ENCODE peak calls at places on chromosomes 4 and X, in four cellular contexts. One of them, this sample, is unnamed.

GRCh38 chrX:27336466-27337091 is 126.6 kb downstream of the PPP4R3C start:
- DNase-seq in HepG2: peak
- DNase-seq in K562: peak
- DNase-seq in H1: peak
- DNase-seq in this sample: peak

GRCh38 chr4:168560184-168560834 is 63.5 kb downstream of the PALLD start:
- DNase-seq in HepG2: no peak
- DNase-seq in K562: no peak
- DNase-seq in H1: no peak
- DNase-seq in this sample: no peak

GRCh38 chrX:3181846-3182245 is 140.6 kb downstream of the ARSF start:
- DNase-seq in HepG2: no peak
- DNase-seq in K562: no peak
- DNase-seq in H1: no peak
- DNase-seq in this sample: no peak

GRCh38 chr4:150664935-150665334 is 83.0 kb downstream of the MAB21L2 start:
- DNase-seq in HepG2: peak
- DNase-seq in K562: no peak
- DNase-seq in H1: no peak
- DNase-seq in this sample: no peak

GRCh38 chr4:104989363-104989762 is 157.3 kb upstream of the TET2 start:
- DNase-seq in HepG2: no peak
- DNase-seq in K562: no peak
- DNase-seq in H1: no peak
- DNase-seq in this sample: no peak

GRCh38 chrX:136192839-136193414 is 45.6 kb downstream of the FHL1 start:
- DNase-seq in HepG2: no peak
- DNase-seq in K562: no peak
- DNase-seq in H1: no peak
- DNase-seq in this sample: no peak

GRCh38 chr4:26388671-26389070 is 67.9 kb downstream of the RBPJ start:
- DNase-seq in HepG2: no peak
- DNase-seq in K562: no peak
- DNase-seq in H1: no peak
- DNase-seq in this sample: no peak

GRCh38 chr4:71275004-71275403 is 63.8 kb upstream of the SLC4A4 start:
- DNase-seq in HepG2: no peak
- DNase-seq in K562: no peak
- DNase-seq in H1: no peak
- DNase-seq in this sample: no peak

GRCh38 chrX:41164469-41164868 is 79.2 kb downstream of the USP9X start:
- DNase-seq in HepG2: no peak
- DNase-seq in K562: no peak
- DNase-seq in H1: no peak
- DNase-seq in this sample: no peak

DNA sequence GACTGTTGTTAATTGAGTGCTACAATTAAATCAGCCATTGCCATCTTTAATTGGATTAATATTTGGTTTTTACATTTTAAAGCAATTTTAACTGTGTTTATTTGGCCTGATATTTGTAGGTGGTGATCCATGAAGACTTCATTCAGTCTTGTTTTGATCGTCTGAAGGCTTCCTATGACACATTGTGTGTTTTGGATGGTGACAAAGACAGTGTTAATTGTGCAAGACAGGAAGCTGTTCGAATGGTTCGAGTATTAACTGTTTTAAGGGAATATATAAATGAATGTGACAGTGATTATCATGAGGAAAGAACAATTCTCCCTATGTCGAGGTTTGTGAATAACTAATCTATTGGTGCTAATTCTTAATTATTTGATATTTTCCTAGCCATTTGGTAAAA is 82.6 kb downstream of the USP9X start:
- DNase-seq in HepG2: no peak
- DNase-seq in K562: no peak
- DNase-seq in H1: no peak
- DNase-seq in this sample: no peak
- TF ChIP-seq JUN in HepG2: no peak
- TF ChIP-seq JUN in K562: no peak
- TF ChIP-seq JUN in H1: no peak
- TF ChIP-seq JUN in this sample: no peak

GRCh38 chr4:87353592-87353991 is 30.9 kb upstream of the HSD17B13 start:
- DNase-seq in HepG2: peak
- DNase-seq in K562: peak
- DNase-seq in H1: peak
- DNase-seq in this sample: no peak

GRCh38 chr4:87359258-87359657 is 31.7 kb downstream of the HSD17B11 start:
- DNase-seq in HepG2: no peak
- DNase-seq in K562: no peak
- DNase-seq in H1: no peak
- DNase-seq in this sample: no peak

GRCh38 chr4:87356832-87357526 is 34.0 kb downstream of the HSD17B11 start:
- DNase-seq in HepG2: no peak
- DNase-seq in K562: no peak
- DNase-seq in H1: no peak
- DNase-seq in this sample: no peak

DNA sequence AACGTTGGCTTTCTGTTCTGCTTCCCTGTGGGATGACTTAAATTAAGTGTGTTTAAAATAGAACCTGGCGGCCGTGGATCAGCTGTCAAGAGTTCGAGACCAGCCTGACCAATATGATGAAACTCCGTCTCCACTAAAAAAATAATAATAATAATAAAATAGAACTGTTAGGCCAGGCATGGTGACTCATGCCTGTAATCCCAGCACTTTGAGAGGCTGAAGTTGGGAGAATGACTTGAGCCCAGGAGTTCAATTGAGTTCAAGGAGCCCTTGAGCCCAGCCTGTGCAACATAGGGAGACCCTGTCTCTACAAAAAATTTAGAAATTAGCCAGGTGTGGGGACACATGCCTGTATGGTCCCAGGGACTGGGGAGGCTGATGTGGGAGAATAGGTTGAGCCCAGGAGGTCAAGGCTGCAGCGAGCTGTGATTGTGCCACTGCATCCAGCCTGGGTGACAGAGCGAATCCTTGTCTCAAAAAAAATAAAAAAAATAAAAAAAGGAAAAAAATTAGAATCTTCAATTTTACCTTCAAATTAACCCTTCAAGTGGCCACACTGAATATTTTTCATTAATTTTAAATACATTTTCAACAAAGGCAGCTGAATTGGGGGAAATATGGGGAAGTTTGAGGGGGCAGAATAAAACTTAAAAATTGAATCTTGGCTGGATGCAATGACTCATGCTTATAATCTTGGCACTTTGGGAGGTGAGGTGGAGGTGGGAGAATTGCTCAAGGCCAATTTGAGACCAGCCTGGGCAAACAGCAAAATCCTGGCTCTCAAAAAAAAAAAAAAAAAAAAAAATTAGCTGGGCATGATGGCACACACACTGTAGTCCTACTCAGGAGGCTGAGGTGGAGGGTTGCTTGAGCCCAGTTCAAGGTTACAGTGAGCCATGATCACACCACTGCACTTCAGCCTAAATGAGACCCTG is 31.8 kb upstream of the HSD17B13 start:
- DNase-seq in HepG2: no peak
- DNase-seq in K562: no peak
- DNase-seq in H1: no peak
- DNase-seq in this sample: no peak
- H3K27ac ChIP-seq in HepG2: no peak
- H3K27ac ChIP-seq in K562: no peak
- H3K27ac ChIP-seq in H1: no peak
- H3K27ac ChIP-seq in this sample: peak

GRCh38 chr4:158020734-158021346 is 152.0 kb downstream of the GASK1B start:
- DNase-seq in HepG2: peak
- DNase-seq in K562: no peak
- DNase-seq in H1: no peak
- DNase-seq in this sample: peak
- TF ChIP-seq EP300 in HepG2: no peak
- TF ChIP-seq EP300 in K562: no peak
- TF ChIP-seq EP300 in H1: no peak
- TF ChIP-seq EP300 in this sample: no peak

DNA sequence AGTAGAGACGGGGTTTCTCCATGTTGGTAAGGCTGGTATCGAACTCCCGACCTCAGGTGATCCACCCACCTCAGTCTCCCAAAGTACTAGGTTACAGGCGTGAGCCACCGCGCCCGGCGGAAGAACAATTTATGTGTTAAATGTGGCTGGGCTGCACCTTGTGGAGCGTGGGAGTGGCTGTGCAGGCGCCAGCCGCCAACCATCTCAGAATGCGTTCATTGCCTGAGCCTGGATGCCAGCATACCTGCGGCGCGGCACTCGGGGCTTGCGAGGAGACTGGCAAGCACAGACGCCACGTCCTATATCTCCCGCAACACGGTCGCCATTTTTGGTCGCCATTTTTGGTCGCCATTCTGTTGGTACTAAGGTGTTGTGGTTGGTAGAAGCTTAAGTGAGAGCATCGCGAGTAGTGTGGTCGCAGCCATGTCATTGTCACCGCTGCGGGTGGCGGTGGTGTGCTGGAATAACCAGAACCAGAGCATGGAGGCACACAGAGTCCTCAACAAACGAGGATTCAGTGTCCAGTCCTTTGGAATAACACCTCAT is 193.6 kb upstream of the HTR2C start:
- DNase-seq in HepG2: no peak
- DNase-seq in K562: peak
- DNase-seq in H1: no peak
- DNase-seq in this sample: no peak
- TF ChIP-seq JUN in HepG2: no peak
- TF ChIP-seq JUN in K562: no peak
- TF ChIP-seq JUN in H1: no peak
- TF ChIP-seq JUN in this sample: no peak